ENCODE peak calls at places on chromosomes 3 and 15, in eight cellular contexts. L is fibroblast of lung, D is body of pancreas, M is colonic mucosa, V is astrocyte of the spinal cord, A is A549, J is GM10248, N is brain microvascular endothelial cell. O is an unnamed sample.

GRCh38 chr15:37037256-37037655 is 63.1 kb downstream of the MEIS2 start:
- DNase-seq in V (no peak), A (no peak), N (no peak), L (no peak), M (no peak), J (no peak), D (no peak), O (no peak)

GRCh38 chr3:39192490-39193092 is at the start of gene XIRP1:
- DNase-seq in V (no peak), J (no peak), M (no peak), N (no peak), A (no peak), D (no peak), L (peak), O (no peak)

GRCh38 chr3:46846624-46847542 is 16.4 kb downstream of the MYL3 start:
- DNase-seq in L (no peak), A (no peak), M (peak), N (no peak), J (no peak), V (no peak), D (no peak), O (no peak)

GRCh38 chr15:25177955-25178801 is 223.4 kb downstream of the SNRPN start:
- DNase-seq in D (peak), A (no peak), M (peak), N (no peak), L (no peak), V (no peak), J (no peak), O (no peak)

GRCh38 chr3:119510690-119511089 is 12.3 kb downstream of the TIMMDC1 start:
- DNase-seq in D (no peak), N (no peak), L (no peak), V (no peak), J (no peak), A (no peak), M (no peak), O (no peak)

GRCh38 chr15:61037031-61037430 is 192.1 kb downstream of the RORA start:
- DNase-seq in D (no peak), L (peak), V (no peak), N (no peak), M (no peak), A (no peak), J (no peak), O (no peak)

GRCh38 chr15:77738441-77739437 is 106.0 kb upstream of the LINGO1 start:
- DNase-seq in V (no peak), L (no peak), M (no peak), D (no peak), A (no peak), J (no peak), N (no peak), O (no peak)

GRCh38 chr3:5056005-5056391 is 66.1 kb upstream of the ARL8B start:
- DNase-seq in N (no peak), L (peak), A (no peak), D (no peak), M (no peak), V (no peak), J (no peak), O (no peak)

GRCh38 chr3:8561365-8561764 is 59.7 kb downstream of the LMCD1 start:
- DNase-seq in M (no peak), V (no peak), D (peak), J (no peak), L (peak), A (no peak), N (no peak), O (no peak)

GRCh38 chr3:31406901-31407300 is 125.8 kb upstream of the STT3B start:
- DNase-seq in J (no peak), N (no peak), V (no peak), M (no peak), L (no peak), A (no peak), D (no peak), O (no peak)

GRCh38 chr15:70097337-70098169 is at the start of gene TLE3:
- DNase-seq in M (peak), J (peak), A (peak), N (peak), V (peak), D (peak), L (peak), O (peak)
- TF ChIP-seq CTCF in M (peak), J (peak), A (peak), N (peak), V (peak), D (peak), L (peak), O (no peak)

DNA sequence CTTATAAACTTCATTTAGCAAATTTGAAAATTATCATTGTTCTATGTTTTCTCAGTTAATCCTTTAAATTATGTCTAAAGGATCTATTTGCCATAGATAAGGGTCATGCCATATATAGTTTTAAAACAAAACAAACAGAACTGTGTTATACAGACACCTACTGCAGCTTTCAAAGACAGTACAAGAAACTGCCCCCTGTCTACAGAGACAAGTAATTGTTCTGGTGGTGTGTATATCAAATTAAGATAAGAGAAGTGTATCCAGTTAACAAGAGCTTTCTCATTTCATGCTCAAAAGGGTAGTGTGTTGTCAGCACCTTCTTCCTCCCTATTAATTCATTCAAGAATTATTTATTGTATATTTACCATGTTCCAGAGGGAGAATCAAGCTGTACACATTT is 201.2 kb downstream of the FMN1 start:
- DNase-seq in A (no peak), D (no peak), L (no peak), M (no peak), J (no peak), N (no peak), V (peak), O (no peak)
- TF ChIP-seq CTCF in A (peak), D (no peak), L (peak), M (no peak), J (peak), N (peak), V (peak), O (no peak)

DNA sequence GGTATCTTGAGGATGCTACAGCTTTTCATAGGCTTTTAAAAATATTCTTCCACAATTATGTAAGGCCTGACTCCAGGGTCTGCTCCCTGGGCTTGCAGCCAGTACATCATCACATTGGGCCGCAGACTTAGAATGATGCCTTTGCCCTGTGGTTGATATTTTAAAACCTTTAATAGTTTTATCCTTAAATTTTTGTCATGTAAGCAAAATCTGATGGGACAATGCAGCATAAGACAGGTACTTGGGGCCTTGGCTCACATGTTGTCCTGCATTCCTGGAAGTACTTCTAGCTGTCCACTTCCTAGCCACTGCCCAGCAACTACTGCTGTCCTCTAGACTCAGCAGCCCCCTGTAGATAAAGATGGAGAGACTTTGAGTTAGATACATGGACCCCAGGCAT is 197.3 kb upstream of the SLITRK3 start:
- DNase-seq in J (no peak), L (no peak), V (no peak), M (no peak), N (no peak), D (no peak), A (no peak), O (no peak)
- TF ChIP-seq CTCF in J (no peak), L (no peak), V (no peak), M (no peak), N (no peak), D (no peak), A (no peak), O (no peak)

GRCh38 chr15:38991126-38991525 is 426.5 kb upstream of the RASGRP1 start:
- DNase-seq in D (no peak), J (no peak), N (peak), A (no peak), M (no peak), V (peak), L (peak), O (no peak)
- TF ChIP-seq CTCF in D (peak), J (no peak), N (peak), A (peak), M (peak), V (peak), L (peak), O (no peak)

GRCh38 chr3:45182915-45183881 is 37.0 kb upstream of the CDCP1 start:
- DNase-seq in J (no peak), N (peak), M (peak), L (peak), V (peak), D (peak), A (peak), O (no peak)

GRCh38 chr3:45179163-45179562 is 33.0 kb upstream of the CDCP1 start:
- DNase-seq in J (no peak), V (no peak), L (no peak), N (no peak), M (no peak), D (no peak), A (no peak), O (no peak)

GRCh38 chr3:45181496-45181895 is 35.3 kb upstream of the CDCP1 start:
- DNase-seq in M (no peak), J (no peak), V (no peak), A (no peak), N (no peak), L (no peak), D (no peak), O (no peak)

GRCh38 chr3:45180051-45180450 is 33.9 kb upstream of the CDCP1 start:
- DNase-seq in J (no peak), N (peak), D (no peak), L (peak), V (peak), A (no peak), M (no peak), O (no peak)

GRCh38 chr3:45180899-45181298 is 34.7 kb upstream of the CDCP1 start:
- DNase-seq in N (no peak), L (no peak), A (no peak), J (no peak), D (no peak), M (no peak), V (no peak), O (no peak)
- TF ChIP-seq CTCF in N (no peak), L (no peak), A (no peak), J (no peak), D (no peak), M (no peak), V (no peak), O (no peak)

O was measured in GM20000.